ENCODE peak calls at places on chromosome 1, in five cellular contexts. N is ovary, R is left lung, U is activated T-helper 1 cell treated with Interleukin-2 at 50 U/mL for 16 hours, G is NCI-H2171 treated with DMSO at 0.1 percent for 48 hours. C is an unnamed sample.

GRCh38 chr1:156060937-156061636 is at the start of gene RAB25:
- DNase-seq in N (no peak), R (no peak), U (no peak), G (peak), C (no peak)

GRCh38 chr1:23473037-23473800 is 10.8 kb downstream of the ASAP3 start:
- DNase-seq in N (no peak), R (no peak), U (no peak), G (no peak), C (no peak)

GRCh38 chr1:94768046-94768445 is 52.1 kb upstream of the SLC44A3 start:
- DNase-seq in N (no peak), R (no peak), U (no peak), G (no peak), C (no peak)

GRCh38 chr1:115877511-115877910 is 36.6 kb upstream of the NHLH2 start:
- DNase-seq in N (no peak), R (no peak), U (no peak), G (peak), C (no peak)

GRCh38 chr1:19083081-19083480 is 126.6 kb upstream of the IFFO2 start:
- DNase-seq in N (no peak), R (no peak), U (no peak), G (no peak), C (no peak)

GRCh38 chr1:158999301-159000069 is 10.2 kb upstream of the IFI16 start:
- DNase-seq in N (peak), R (no peak), U (no peak), G (no peak), C (no peak)

GRCh38 chr1:20361805-20362381 is 71.2 kb downstream of the VWA5B1 start:
- DNase-seq in N (peak), R (no peak), U (peak), G (peak), C (no peak)

GRCh38 chr1:165342588-165342987 is 13.9 kb downstream of the LMX1A start:
- DNase-seq in N (no peak), R (no peak), U (no peak), G (peak), C (no peak)

GRCh38 chr1:158527190-158527815 is 26.9 kb downstream of the OR6Y1 start:
- DNase-seq in N (no peak), R (no peak), U (no peak), G (peak), C (no peak)

GRCh38 chr1:4265836-4266235 is 365.8 kb upstream of the C1orf174 start:
- DNase-seq in N (no peak), R (no peak), U (no peak), G (no peak), C (no peak)